ENCODE peak calls at places on chromosomes 6 and 20, in four cellular contexts. D is mesendoderm, T is esophagus squamous epithelium, G is heart left ventricle. B is an unnamed sample. For H3K27me3, the result is how much of the 10 kb centered on the place peaks cover.

GRCh38 chr6:1695546-1696494 is 86.1 kb downstream of the FOXC1 start:
- DNase-seq in G (no peak), T (no peak), D (no peak), B (peak)

GRCh38 chr6:163469459-163469858 is 54.9 kb downstream of the QKI start:
- DNase-seq in G (no peak), T (no peak), D (no peak), B (no peak)

GRCh38 chr20:576156-576555 is 32.6 kb upstream of the CSNK2A1 start:
- DNase-seq in T (no peak), G (no peak), D (no peak), B (no peak)

GRCh38 chr6:142699391-142699790 is 245.6 kb downstream of the HIVEP2 start:
- DNase-seq in G (no peak), T (no peak), D (no peak), B (no peak)

GRCh38 chr20:50968289-50968688 is 9.7 kb downstream of the MOCS3 start:
- DNase-seq in G (no peak), D (no peak), T (no peak), B (no peak)

GRCh38 chr20:24993337-24994185 is 1.0 kb upstream of the APMAP start:
- DNase-seq in T (no peak), D (no peak), G (no peak), B (no peak)

GRCh38 chr6:152267967-152268845 is 369.0 kb downstream of the SYNE1 start:
- DNase-seq in T (no peak), G (no peak), D (peak), B (no peak)

GRCh38 chr6:5786321-5787053 is 220.2 kb downstream of the NRN1 start:
- DNase-seq in T (no peak), D (no peak), G (no peak), B (no peak)

GRCh38 chr6:163818719-163819118 is 404.2 kb downstream of the QKI start:
- DNase-seq in D (no peak), T (no peak), G (no peak), B (no peak)

GRCh38 chr6:54646551-54647300 is 199.8 kb upstream of the FAM83B start:
- DNase-seq in D (no peak), G (no peak), T (no peak), B (no peak)

GRCh38 chr6:157993076-157993475 is 11.4 kb downstream of the SYNJ2 start:
- DNase-seq in T (no peak), G (no peak), D (no peak), B (no peak)

GRCh38 chr6:75624988-75625387 is 23.3 kb downstream of the SENP6 start:
- DNase-seq in G (no peak), D (no peak), T (no peak), B (no peak)

GRCh38 chr6:146546440-146546839 is 2.8 kb downstream of the RAB32 start:
- DNase-seq in G (no peak), T (no peak), D (peak), B (no peak)

GRCh38 chr6:43803783-43804549 is 34.0 kb downstream of the VEGFA start:
- DNase-seq in T (no peak), D (peak), G (no peak), B (no peak)

GRCh38 chr6:9208956-9209355 is 773.6 kb upstream of the SLC35B3 start:
- DNase-seq in G (no peak), T (no peak), D (no peak), B (no peak)

GRCh38 chr6:4692664-4693063 is 83.5 kb upstream of the CDYL start:
- DNase-seq in T (no peak), G (no peak), D (no peak), B (no peak)

GRCh38 chr6:106084106-106084963 is 1.8 kb upstream of the PRDM1 start:
- DNase-seq in G (no peak), T (no peak), D (peak), B (no peak)

GRCh38 chr20:45067558-45067957 is 33.4 kb downstream of the KCNS1 start:
- DNase-seq in T (no peak), D (no peak), G (no peak), B (no peak)

GRCh38 chr6:68975064-68975463 is 340.0 kb downstream of the ADGRB3 start:
- DNase-seq in T (no peak), D (peak), G (peak), B (no peak)

GRCh38 chr6:119467478-119468081 is 118.0 kb upstream of the MAN1A1 start:
- DNase-seq in D (no peak), T (no peak), G (no peak), B (no peak)

GRCh38 chr6:137309078-137309762 is 90.0 kb upstream of the IFNGR1 start:
- DNase-seq in T (no peak), D (peak), G (peak), B (peak)

GRCh38 chr6:79574636-79575035 is 37.4 kb upstream of the LCA5 start:
- DNase-seq in D (peak), T (no peak), G (no peak), B (no peak)

GRCh38 chr6:157461000-157461915 is 80.3 kb downstream of the ZDHHC14 start:
- DNase-seq in G (no peak), T (no peak), D (peak), B (no peak)

GRCh38 chr6:139855741-139856206 is 481.3 kb upstream of the CITED2 start:
- DNase-seq in G (no peak), T (no peak), D (no peak), B (no peak)

GRCh38 chr6:38091626-38092025 is 272.1 kb downstream of the ZFAND3 start:
- DNase-seq in T (no peak), D (no peak), G (no peak), B (no peak)

GRCh38 chr6:110140650-110141049 is 38.8 kb downstream of the WASF1 start:
- DNase-seq in G (no peak), T (no peak), D (peak), B (no peak)

GRCh38 chr6:3906191-3907019 is 57.2 kb downstream of the FAM50B start:
- DNase-seq in D (peak), T (no peak), G (no peak), B (peak)

GRCh38 chr20:58558483-58559367 is 43.5 kb upstream of the APCDD1L start:
- DNase-seq in G (no peak), T (no peak), D (peak), B (no peak)

GRCh38 chr6:40477246-40478126 is 109.7 kb downstream of the LRFN2 start:
- DNase-seq in D (peak), T (no peak), G (no peak), B (no peak)

GRCh38 chr6:159985296-159985940 is 16.5 kb downstream of the IGF2R start:
- DNase-seq in G (no peak), T (no peak), D (no peak), B (no peak)

GRCh38 chr6:130932438-130932837 is 105.2 kb downstream of the SMLR1 start:
- DNase-seq in D (no peak), T (no peak), G (no peak), B (no peak)

GRCh38 chr20:51326241-51326819 is 216.2 kb downstream of the NFATC2 start:
- DNase-seq in G (no peak), T (no peak), D (peak), B (peak)

GRCh38 chr6:82237013-82237412 is 10.5 kb downstream of the IBTK start:
- DNase-seq in G (no peak), D (no peak), T (no peak), B (no peak)

GRCh38 chr20:60137657-60138245 is 179.5 kb downstream of the CDH26 start:
- DNase-seq in G (no peak), D (peak), T (no peak), B (peak)

GRCh38 chr6:145028144-145028818 is 707.0 kb downstream of the EPM2A start:
- DNase-seq in G (no peak), T (no peak), D (peak), B (no peak)

GRCh38 chr6:119179842-119180241 is 101.4 kb upstream of the FAM184A start:
- DNase-seq in D (no peak), G (no peak), T (no peak), B (no peak)

GRCh38 chr6:38055210-38055609 is 235.7 kb downstream of the ZFAND3 start:
- DNase-seq in G (no peak), T (no peak), D (no peak), B (no peak)

GRCh38 chr6:169931223-169931760 is 179.9 kb downstream of the ERMARD start:
- DNase-seq in T (no peak), D (no peak), G (no peak), B (no peak)

GRCh38 chr6:108156938-108157233 is 8.9 kb upstream of the NR2E1 start:
- DNase-seq in D (no peak), T (no peak), G (no peak), B (no peak)

GRCh38 chr6:108157234-108157971 is 8.4 kb upstream of the NR2E1 start:
- DNase-seq in T (no peak), G (no peak), D (no peak), B (no peak)

GRCh38 chr6:108160009-108160408 is 5.8 kb upstream of the NR2E1 start:
- DNase-seq in D (no peak), G (no peak), T (no peak), B (no peak)

GRCh38 chr6:108157972-108158441 is 7.8 kb upstream of the NR2E1 start:
- DNase-seq in D (no peak), G (no peak), T (no peak), B (no peak)

DNA sequence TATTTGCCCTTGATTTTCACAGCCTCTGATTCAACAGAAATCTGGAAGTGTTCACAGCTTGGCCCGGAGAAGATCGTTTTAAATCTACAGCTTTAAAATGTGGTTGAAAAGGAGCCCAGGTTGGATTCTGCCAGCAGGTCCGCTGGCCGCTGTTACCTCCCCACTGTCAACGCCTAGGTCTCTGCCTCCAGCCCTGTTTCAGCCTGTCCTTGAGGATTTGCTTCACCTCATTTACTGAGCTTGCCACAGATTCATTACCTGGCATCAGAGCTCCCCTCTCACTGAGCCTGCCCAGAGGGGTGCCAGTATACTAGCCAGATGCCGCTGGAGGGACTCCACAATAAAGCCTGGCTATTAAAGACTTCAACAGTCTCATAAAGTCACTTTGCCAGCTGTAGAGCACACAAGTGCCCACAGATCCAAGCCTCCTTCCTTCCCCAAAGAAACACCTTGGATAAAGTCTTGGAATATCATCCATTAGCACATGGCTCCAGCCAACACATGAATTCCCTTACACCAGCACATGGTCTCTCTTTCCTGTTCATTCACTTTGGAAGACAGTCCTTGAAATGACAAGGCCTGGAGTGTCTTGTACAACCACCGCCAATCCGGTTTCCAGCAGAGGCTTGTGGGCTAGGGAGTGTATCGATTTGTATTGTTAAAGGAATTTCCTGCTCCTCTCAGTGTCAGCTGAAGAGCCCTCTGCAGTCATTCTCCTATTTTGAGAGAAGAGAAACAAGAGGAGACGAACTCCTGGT is 9.5 kb upstream of the NR2E1 start:
- DNase-seq in T (no peak), D (no peak), G (no peak), B (no peak)
- H3K27me3 ChIP-seq in T (half or more), D (half or more), G (half or more), B (under half)

GRCh38 chr6:14506656-14507242 is 389.2 kb downstream of the CD83 start:
- DNase-seq in T (no peak), G (no peak), D (no peak), B (no peak)

GRCh38 chr6:14513726-14514125 is 396.2 kb downstream of the CD83 start:
- DNase-seq in T (no peak), G (no peak), D (peak), B (no peak)

GRCh38 chr6:14510038-14510437 is 392.5 kb downstream of the CD83 start:
- DNase-seq in G (no peak), D (peak), T (no peak), B (no peak)

GRCh38 chr6:14512246-14512645 is 394.7 kb downstream of the CD83 start:
- DNase-seq in T (no peak), G (no peak), D (no peak), B (no peak)

GRCh38 chr6:14511192-14511591 is 393.6 kb downstream of the CD83 start:
- DNase-seq in G (no peak), T (no peak), D (no peak), B (no peak)
- H3K27ac ChIP-seq in G (no peak), T (no peak), D (no peak), B (no peak)

GRCh38 chr20:11063459-11063858 is 389.7 kb upstream of the JAG1 start:
- DNase-seq in G (no peak), T (no peak), D (no peak), B (no peak)
- H3K27me3 ChIP-seq in G (under half), T (under half), D (under half), B (under half)

DNA sequence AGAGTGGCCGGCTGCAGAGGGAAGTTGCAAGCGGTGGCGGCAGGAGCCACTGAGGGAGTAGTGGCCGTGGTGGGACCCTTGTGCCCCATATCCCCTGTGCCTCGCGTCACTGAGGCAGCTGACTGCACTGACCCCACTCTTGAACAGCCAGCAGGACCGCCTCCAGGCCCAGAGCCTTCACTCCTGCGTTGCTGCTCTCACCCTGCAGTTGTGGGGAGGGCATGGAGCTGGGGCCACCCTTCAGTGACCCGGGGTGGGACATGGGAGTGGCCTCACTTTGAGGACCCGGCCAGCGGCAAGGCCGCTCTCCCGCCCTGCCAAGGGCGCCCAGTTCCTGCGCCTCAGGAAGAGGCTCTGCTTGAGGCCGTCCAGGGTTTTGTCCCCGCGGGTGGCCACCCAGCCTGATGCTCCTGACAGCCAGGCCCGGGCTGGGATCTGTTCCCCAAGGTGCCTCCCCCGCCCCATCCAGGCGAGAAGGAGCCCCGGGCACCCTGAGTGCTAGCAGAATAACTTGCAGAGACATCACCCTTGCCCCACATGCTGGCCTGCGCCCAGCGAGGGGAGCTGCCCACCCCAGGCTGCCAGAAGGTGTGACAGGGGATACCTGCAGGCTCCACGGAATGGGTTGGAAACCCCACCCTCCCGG is 44.4 kb downstream of the HLA-DRA start:
- DNase-seq in D (no peak), T (no peak), G (no peak), B (peak)
- H3K27ac ChIP-seq in D (no peak), T (no peak), G (no peak), B (no peak)

GRCh38 chr20:61668771-61669503 is 396.7 kb downstream of the TAF4 start:
- DNase-seq in G (no peak), D (no peak), T (no peak), B (peak)

GRCh38 chr20:61668064-61668463 is 397.6 kb downstream of the TAF4 start:
- DNase-seq in T (no peak), G (no peak), D (no peak), B (no peak)

GRCh38 chr20:61665746-61666470 is 399.8 kb downstream of the TAF4 start:
- DNase-seq in T (no peak), D (no peak), G (no peak), B (no peak)

GRCh38 chr20:61666471-61666832 is 399.2 kb downstream of the TAF4 start:
- DNase-seq in T (no peak), D (no peak), G (no peak), B (no peak)

DNA sequence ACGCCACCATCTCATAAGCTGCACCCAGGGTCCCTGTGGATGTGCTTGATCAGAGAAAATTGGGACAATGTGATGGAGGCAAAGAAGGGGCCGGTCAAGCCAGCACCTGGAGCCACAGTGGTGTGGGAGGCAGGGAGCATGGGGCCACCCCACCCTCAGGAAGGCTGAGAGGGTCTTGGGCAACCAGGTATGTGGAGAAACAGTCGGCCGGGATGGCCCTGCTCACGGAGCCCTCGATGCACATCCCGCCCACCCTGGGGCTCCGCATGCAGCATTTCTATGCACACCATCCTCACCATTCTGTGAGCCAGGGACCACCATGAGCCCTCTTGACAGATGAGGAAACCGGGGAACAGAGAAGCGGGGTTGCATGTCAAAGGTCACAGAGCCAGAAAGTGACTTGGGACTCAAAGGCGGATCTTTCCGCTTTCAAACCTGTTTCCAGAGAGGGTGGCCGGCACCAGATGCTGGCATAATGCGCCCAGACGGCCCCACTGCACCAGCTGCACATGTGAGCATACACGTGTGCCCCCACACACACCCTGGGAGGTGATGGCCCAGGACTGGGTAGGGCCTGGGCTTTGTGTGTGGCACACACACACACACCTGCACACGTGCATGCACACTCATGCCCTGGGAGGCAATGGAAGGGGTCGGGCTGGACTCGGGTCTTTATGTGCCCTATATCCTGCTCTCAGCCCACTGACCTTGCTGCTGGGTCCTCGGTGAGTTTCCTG is 398.5 kb downstream of the TAF4 start:
- DNase-seq in G (no peak), T (no peak), D (no peak), B (peak)
- H3K27me3 ChIP-seq in G (under half), T (under half), D (under half), B (under half)

GRCh38 chr20:12640255-12640654 is 368.5 kb upstream of the SPTLC3 start:
- DNase-seq in D (no peak), T (no peak), G (no peak), B (peak)

GRCh38 chr20:12644481-12644880 is 364.3 kb upstream of the SPTLC3 start:
- DNase-seq in D (no peak), G (no peak), T (no peak), B (no peak)

DNA sequence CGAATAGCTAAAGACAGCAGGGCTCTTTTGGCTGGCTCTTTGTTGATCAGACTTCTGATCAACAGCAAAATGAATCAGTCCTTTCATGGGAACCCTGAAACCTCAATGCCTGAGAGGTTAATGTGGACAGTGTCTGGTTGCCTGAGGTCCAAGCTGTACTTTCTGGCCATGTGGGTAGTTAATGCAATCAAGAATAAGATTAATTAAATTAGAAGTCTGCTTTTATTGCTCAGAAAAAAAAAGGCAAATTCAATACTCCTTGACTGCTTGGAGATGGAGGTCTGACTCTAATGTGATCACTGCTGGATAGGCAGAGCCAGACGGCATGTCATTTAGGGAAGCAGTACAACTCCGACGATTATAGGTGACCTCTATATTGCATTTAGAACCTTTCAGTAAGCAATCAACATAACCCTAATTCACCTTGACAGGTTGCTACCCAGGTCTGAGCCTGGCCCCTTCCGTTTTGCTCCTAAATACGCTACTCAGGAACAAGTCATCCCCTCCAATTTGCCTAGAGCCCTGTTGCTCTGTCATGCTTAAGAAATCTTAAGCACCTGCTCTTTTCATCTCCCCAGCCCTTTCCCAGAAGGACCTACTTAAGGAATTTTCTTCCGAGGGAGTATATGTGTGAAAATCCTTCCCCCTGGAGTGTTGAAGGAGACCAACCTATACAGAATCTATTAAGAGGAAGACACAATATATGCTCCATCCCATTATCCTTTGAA is 370.0 kb upstream of the SPTLC3 start:
- DNase-seq in T (no peak), G (no peak), D (peak), B (no peak)
- H3K27ac ChIP-seq in T (no peak), G (no peak), D (no peak), B (no peak)

GRCh38 chr6:149936743-149937142 is 5.1 kb upstream of the ULBP2 start:
- DNase-seq in G (no peak), T (no peak), D (no peak), B (no peak)
- H3K27me3 ChIP-seq in G (half or more), T (half or more), D (under half), B (under half)

B was measured in right cardiac atrium.